ENCODE peak calls at places on chromosomes 2 and 18, in four cellular contexts. Z is sigmoid colon; L is effector memory CD4-positive, alpha-beta T cell; Y is gastrocnemius medialis. J is an unnamed sample. For H3K27me3, the result is how much of the 10 kb centered on the place peaks cover.

GRCh38 chr2:86035883-86036789 is 69.5 kb downstream of the POLR1A start:
- DNase-seq in Z (peak), L (peak), Y (peak), J (peak)

GRCh38 chr2:101638817-101639605 is 58.5 kb upstream of the MAP4K4 start:
- DNase-seq in Z (no peak), L (no peak), Y (no peak), J (no peak)

GRCh38 chr2:64888591-64889309 is 100.4 kb upstream of the SLC1A4 start:
- DNase-seq in Z (no peak), L (no peak), Y (no peak), J (peak)

GRCh38 chr2:43174368-43175186 is 51.8 kb downstream of the ZFP36L2 start:
- DNase-seq in Z (no peak), L (peak), Y (no peak), J (no peak)

GRCh38 chr18:6994719-6995430 is 122.7 kb downstream of the LAMA1 start:
- DNase-seq in Z (no peak), L (no peak), Y (no peak), J (no peak)

GRCh38 chr18:54740146-54740844 is 88.0 kb upstream of the RAB27B start:
- DNase-seq in Z (no peak), L (no peak), Y (no peak), J (no peak)

GRCh38 chr2:195304310-195304709 is 352.7 kb upstream of the SLC39A10 start:
- DNase-seq in Z (no peak), L (no peak), Y (no peak), J (no peak)

GRCh38 chr2:69126341-69126740 is 113.4 kb downstream of the ANTXR1 start:
- DNase-seq in Z (no peak), L (no peak), Y (no peak), J (no peak)

GRCh38 chr2:5975406-5975805 is 283.2 kb downstream of the SOX11 start:
- DNase-seq in Z (no peak), L (no peak), Y (no peak), J (no peak)
- H3K27me3 ChIP-seq in Z (under half), L (under half), Y (under half), J (under half)

GRCh38 chr2:75202359-75202758 is 3.0 kb upstream of the TACR1 start:
- DNase-seq in Z (no peak), L (no peak), Y (no peak), J (no peak)
- H3K27me3 ChIP-seq in Z (under half), L (under half), Y (under half), J (under half)

GRCh38 chr2:231720292-231720691 is 12.0 kb downstream of the PTMA start:
- DNase-seq in Z (no peak), L (no peak), Y (no peak), J (no peak)

GRCh38 chr2:231718799-231719198 is 10.5 kb downstream of the PTMA start:
- DNase-seq in Z (peak), L (no peak), Y (no peak), J (no peak)

GRCh38 chr2:231721641-231722310 is 13.5 kb downstream of the PTMA start:
- DNase-seq in Z (peak), L (no peak), Y (no peak), J (no peak)

GRCh38 chr2:231722721-231723307 is 14.5 kb downstream of the PTMA start:
- DNase-seq in Z (peak), L (no peak), Y (no peak), J (no peak)

GRCh38 chr2:231720971-231721640 is 12.8 kb downstream of the PTMA start:
- DNase-seq in Z (peak), L (no peak), Y (no peak), J (peak)
- H3K27me3 ChIP-seq in Z (under half), L (under half), Y (under half), J (under half)

DNA sequence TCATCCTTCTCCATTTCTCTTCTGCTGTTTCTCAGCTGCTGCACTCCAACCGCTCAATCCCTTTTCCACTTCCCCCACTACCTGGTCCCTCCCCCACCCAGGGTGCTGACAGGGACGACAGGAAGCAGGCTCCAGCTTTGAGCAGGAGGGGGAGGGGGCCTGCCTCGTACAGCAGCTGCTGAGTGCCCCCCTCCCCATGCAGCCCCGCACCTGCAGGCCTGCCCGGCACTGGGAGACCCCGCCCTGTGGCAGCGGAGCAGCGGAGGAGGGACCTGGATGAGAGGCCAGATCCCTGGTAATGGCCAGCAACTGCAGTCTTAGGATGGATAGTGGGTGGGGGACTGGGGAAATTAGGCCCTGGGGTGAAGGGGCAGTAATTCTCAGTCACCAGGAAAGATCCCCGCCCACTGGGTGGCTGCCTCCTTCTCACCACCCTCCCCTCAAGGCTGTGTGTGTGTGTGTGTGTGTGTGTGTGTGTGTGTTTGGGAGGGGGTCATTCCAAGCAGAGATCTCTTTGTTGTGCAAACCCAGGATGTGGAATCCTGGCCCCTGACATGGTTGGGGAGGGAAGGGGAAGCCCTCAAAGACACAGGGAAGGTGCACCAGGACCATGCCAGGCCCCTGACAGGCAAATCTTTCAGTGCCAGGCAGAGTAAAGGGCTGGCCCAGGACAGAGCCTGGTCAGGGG is 6.8 kb upstream of the CRYBA2 start:
- DNase-seq in Z (no peak), L (no peak), Y (no peak), J (no peak)
- H3K27me3 ChIP-seq in Z (half or more), L (half or more), Y (half or more), J (under half)

GRCh38 chr2:104853926-104854506 is at the start of gene POU3F3:
- DNase-seq in Z (peak), L (no peak), Y (peak), J (peak)
- H3K27me3 ChIP-seq in Z (half or more), L (under half), Y (half or more), J (under half)

DNA sequence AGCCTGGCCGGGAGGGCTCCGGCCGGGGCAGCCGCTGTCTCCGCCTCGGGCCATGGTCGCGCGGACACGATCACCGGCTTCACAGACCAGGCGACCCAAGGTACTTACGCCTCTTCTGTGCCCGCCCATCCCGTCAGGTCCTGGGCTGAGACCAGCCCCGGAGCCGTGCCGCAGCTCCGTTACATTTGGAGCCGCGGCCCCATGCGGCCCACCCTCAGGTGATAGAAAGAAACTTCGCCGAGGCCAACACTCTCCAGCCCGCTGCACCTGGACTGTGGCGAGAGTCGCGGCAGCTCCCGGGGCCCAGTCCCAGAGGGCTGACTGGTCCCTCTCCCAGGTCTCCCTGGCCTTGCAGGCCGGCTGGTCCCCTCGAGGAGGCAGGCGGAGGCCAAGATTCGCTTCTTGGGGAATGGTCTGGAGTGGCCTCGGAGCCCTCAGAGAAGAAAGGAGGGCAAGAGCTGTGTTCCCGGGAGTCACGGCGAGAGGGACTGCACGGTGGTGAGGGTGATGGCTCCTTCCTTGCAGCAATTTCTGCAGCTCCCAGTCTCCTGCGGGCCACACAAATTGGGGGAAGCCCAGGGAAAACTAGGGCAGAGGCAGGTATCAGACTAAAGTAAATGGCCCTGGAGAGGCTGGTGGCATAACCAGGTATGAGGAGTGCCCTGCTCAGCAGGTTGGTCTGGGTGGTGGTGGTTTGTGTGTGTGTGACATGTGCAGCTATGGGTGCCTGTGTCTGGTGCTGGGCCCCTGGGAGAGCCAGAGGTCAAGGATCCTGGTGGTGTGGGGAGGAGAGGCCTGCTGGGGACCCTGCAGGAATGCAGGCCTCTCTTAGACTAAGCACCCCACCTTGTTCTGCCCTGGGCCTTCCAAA is 822 bp downstream of the GDF7 start:
- DNase-seq in Z (no peak), L (no peak), Y (no peak), J (no peak)
- H3K27me3 ChIP-seq in Z (half or more), L (half or more), Y (half or more), J (under half)

GRCh38 chr2:9200634-9201015 is 6.0 kb upstream of the ASAP2 start:
- DNase-seq in Z (no peak), L (no peak), Y (no peak), J (peak)
- H3K27me3 ChIP-seq in Z (under half), L (under half), Y (under half), J (under half)

GRCh38 chr2:44796771-44797170 is 144.7 kb upstream of the SIX3 start:
- DNase-seq in Z (no peak), L (no peak), Y (no peak), J (no peak)
- H3K27me3 ChIP-seq in Z (under half), L (under half), Y (under half), J (under half)